ENCODE peak calls at places on chromosomes 2 and 18, in eight cellular contexts. Q, X, Z, W, D, G, K and E are unnamed samples.

GRCh38 chr2:80459028-80459427 is 154.5 kb upstream of the LRRTM1 start:
- DNase-seq in X (no peak), W (no peak), Z (no peak), Q (no peak), G (no peak), D (no peak), K (no peak), E (no peak)

GRCh38 chr2:46368416-46368815 is 71.2 kb downstream of the EPAS1 start:
- DNase-seq in Z (no peak), W (no peak), X (no peak), D (no peak), G (no peak), Q (no peak), K (no peak), E (no peak)

GRCh38 chr2:166802475-166802874 is 85.8 kb upstream of the XIRP2 start:
- DNase-seq in Q (no peak), K (no peak), X (no peak), D (no peak), Z (no peak), W (no peak), G (no peak), E (no peak)

GRCh38 chr18:31424383-31424988 is 23.1 kb upstream of the DSG3 start:
- DNase-seq in W (peak; percentile 62), D (peak; percentile 33), G (no peak), Z (no peak), Q (no peak), K (peak; percentile 21), X (peak; percentile 31), E (no peak)

GRCh38 chr2:204691911-204692510 is 146.7 kb downstream of the PARD3B start:
- DNase-seq in X (peak; percentile 15), K (peak; percentile 96), G (peak; percentile 79), Q (no peak), Z (peak; percentile 74), D (peak; percentile 76), W (peak; percentile 25), E (peak; percentile 76)

GRCh38 chr2:105005170-105005569 is 32.7 kb upstream of the MRPS9 start:
- DNase-seq in D (no peak), Z (no peak), W (no peak), Q (no peak), X (no peak), G (no peak), K (no peak), E (no peak)

GRCh38 chr2:71678874-71679273 is 225.5 kb downstream of the DYSF start:
- DNase-seq in Q (no peak), D (no peak), X (no peak), Z (no peak), K (no peak), G (no peak), W (no peak), E (no peak)

GRCh38 chr2:230879271-230879882 is 14.6 kb downstream of the ITM2C start:
- DNase-seq in D (peak; percentile 97), G (no peak), Q (no peak), W (peak; percentile 86), Z (no peak), X (no peak), K (no peak), E (no peak)

GRCh38 chr18:79905389-79905911 is 46.0 kb downstream of the SLC66A2 start:
- DNase-seq in D (no peak), X (no peak), W (no peak), Q (peak; percentile 11), Z (no peak), K (peak; percentile 64), G (no peak), E (no peak)

GRCh38 chr2:153432381-153432780 is 46.2 kb downstream of the RPRM start:
- DNase-seq in Z (no peak), D (no peak), X (no peak), W (no peak), K (no peak), G (no peak), Q (no peak), E (no peak)

GRCh38 chr2:61670591-61671503 is 132.7 kb upstream of the XPO1 start:
- DNase-seq in G (no peak), Z (peak; percentile 31), D (peak; percentile 88), K (peak; percentile 64), Q (no peak), W (peak; percentile 43), X (peak; percentile 41), E (peak; percentile 55)

GRCh38 chr2:108287169-108287568 is 1.5 kb upstream of the SULT1C2 start:
- DNase-seq in Q (no peak), X (no peak), G (no peak), D (no peak), W (no peak), K (no peak), Z (no peak), E (no peak)

GRCh38 chr18:79405781-79406575 is 10.2 kb downstream of the NFATC1 start:
- DNase-seq in G (no peak), K (peak; percentile 34), Q (peak; percentile 74), W (peak; percentile 76), Z (no peak), D (peak; percentile 56), X (peak; percentile 90), E (no peak)

GRCh38 chr18:57947117-57947516 is 96.9 kb upstream of the NEDD4L start:
- DNase-seq in X (no peak), W (no peak), D (no peak), K (no peak), Z (no peak), Q (no peak), G (no peak), E (no peak)

GRCh38 chr18:12438257-12438656 is 30.5 kb downstream of the PRELID3A start:
- DNase-seq in G (no peak), K (no peak), Q (no peak), X (no peak), Z (no peak), W (no peak), D (no peak), E (no peak)

GRCh38 chr2:165161510-165161909 is 42.3 kb downstream of the SCN3A start:
- DNase-seq in D (no peak), G (no peak), K (peak; percentile 16), X (no peak), Q (no peak), W (no peak), Z (no peak), E (no peak)

GRCh38 chr2:100067796-100068195 is 74.6 kb downstream of the AFF3 start:
- DNase-seq in G (no peak), X (no peak), Z (no peak), D (no peak), Q (no peak), K (no peak), W (no peak), E (no peak)

GRCh38 chr2:198060277-198060676 is 255.9 kb downstream of the PLCL1 start:
- DNase-seq in Z (no peak), D (no peak), Q (no peak), X (no peak), G (no peak), K (no peak), W (no peak), E (no peak)

GRCh38 chr2:73232471-73233153 is 427 bp downstream of the PRADC1 start:
- DNase-seq in W (peak; percentile 67), X (no peak), K (no peak), Q (no peak), Z (peak; percentile 31), G (no peak), D (peak; percentile 70), E (no peak)

GRCh38 chr2:158392683-158393082 is 63.9 kb downstream of the CCDC148 start:
- DNase-seq in Z (no peak), W (no peak), K (no peak), X (no peak), D (no peak), Q (no peak), G (no peak), E (no peak)

GRCh38 chr2:69911985-69912563 is 2.8 kb upstream of the MXD1 start:
- DNase-seq in Z (no peak), D (peak; percentile 75), Q (no peak), X (no peak), G (no peak), W (no peak), K (peak; percentile 39), E (peak; percentile 24)

GRCh38 chr2:143949121-143949848 is 570.6 kb downstream of the ZEB2 start:
- DNase-seq in X (no peak), Z (no peak), K (peak; percentile 36), W (no peak), G (no peak), D (no peak), Q (no peak), E (no peak)

GRCh38 chr2:66017763-66018162 is 417.2 kb upstream of the MEIS1 start:
- DNase-seq in K (no peak), D (no peak), Q (no peak), Z (no peak), X (no peak), G (no peak), W (no peak), E (no peak)

GRCh38 chr2:9693138-9693520 is 62.3 kb upstream of the YWHAQ start:
- DNase-seq in K (peak; percentile 20), Z (peak; percentile 62), D (no peak), Q (no peak), W (no peak), G (peak; percentile 46), X (no peak), E (peak; percentile 96)